ENCODE peak calls at places on chromosome 5, in four cellular contexts. S is NCI-H1417, V is kidney, K is AG04450. N is an unnamed sample.

GRCh38 chr5:95940758-95941682 is 20.6 kb downstream of the ELL2 start:
- DNase-seq in V (no peak), K (no peak), S (no peak), N (no peak)

GRCh38 chr5:77642915-77643653 is 4.6 kb upstream of the OTP start:
- DNase-seq in V (peak), S (no peak), K (no peak), N (no peak)

GRCh38 chr5:117877731-117878130 is 1110.6 kb downstream of the DTWD2 start:
- DNase-seq in K (no peak), V (no peak), S (no peak), N (no peak)

GRCh38 chr5:176388003-176388340 is 426 bp downstream of the NOP16 start:
- DNase-seq in V (no peak), K (no peak), S (peak), N (no peak)

GRCh38 chr5:181176258-181176952 is 28.6 kb downstream of the TRIM7 start:
- DNase-seq in S (no peak), K (no peak), V (no peak), N (no peak)

GRCh38 chr5:541888-542692 is 17.8 kb upstream of the SLC9A3 start:
- DNase-seq in S (no peak), K (no peak), V (peak), N (no peak)

GRCh38 chr5:69451941-69452652 is 37.2 kb downstream of the MARVELD2 start:
- DNase-seq in S (no peak), K (no peak), V (no peak), N (no peak)

GRCh38 chr5:149675467-149676201 is 54.5 kb upstream of the PPARGC1B start:
- DNase-seq in V (peak), S (no peak), K (no peak), N (no peak)

GRCh38 chr5:101995585-101995984 is 300.5 kb downstream of the SLCO4C1 start:
- DNase-seq in S (peak), K (no peak), V (no peak), N (no peak)

GRCh38 chr5:173324115-173325001 is 3.9 kb downstream of the STC2 start:
- DNase-seq in V (peak), S (peak), K (peak), N (peak)

GRCh38 chr5:17720070-17720469 is 85.8 kb downstream of the TAF11L14 start:
- DNase-seq in V (no peak), K (no peak), S (no peak), N (peak)

GRCh38 chr5:38724301-38725030 is 121.3 kb upstream of the OSMR start:
- DNase-seq in V (no peak), S (no peak), K (no peak), N (no peak)